ENCODE peak calls at places on chromosome 21, in six cellular contexts. B is brain microvascular endothelial cell, Z is ovary, K is PC-9, H is HFF-Myc, V is cardiac muscle cell. W is an unnamed sample.

GRCh38 chr21:40200962-40201361 is 333.7 kb downstream of the PCP4 start:
- DNase-seq in B (no peak), Z (no peak), K (no peak), H (no peak), V (no peak), W (no peak)

GRCh38 chr21:43574741-43575465 is 84.4 kb downstream of the HSF2BP start:
- DNase-seq in B (no peak), Z (peak; percentile 45), K (no peak), H (no peak), V (no peak), W (no peak)

GRCh38 chr21:39385299-39386145 is 36.6 kb upstream of the HMGN1 start:
- DNase-seq in B (peak; percentile 62), Z (peak; percentile 79), K (no peak), H (no peak), V (peak; percentile 89), W (no peak)

GRCh38 chr21:44718571-44718970 is 7.2 kb upstream of the TSPEAR start:
- DNase-seq in B (no peak), Z (no peak), K (no peak), H (no peak), V (no peak), W (no peak)

GRCh38 chr21:43681650-43682049 is 22.3 kb downstream of the RRP1B start:
- DNase-seq in B (no peak), Z (no peak), K (no peak), H (no peak), V (no peak), W (no peak)

GRCh38 chr21:39010629-39011404 is 172.4 kb downstream of the PSMG1 start:
- DNase-seq in B (no peak), Z (no peak), K (no peak), H (no peak), V (no peak), W (no peak)

GRCh38 chr21:46457801-46458314 is 833 bp upstream of the DIP2A start:
- DNase-seq in B (peak; percentile 40), Z (peak; percentile 45), K (no peak), H (no peak), V (peak; percentile 44), W (no peak)

GRCh38 chr21:25908495-25908894 is 173.7 kb downstream of the GABPA start:
- DNase-seq in B (no peak), Z (no peak), K (no peak), H (no peak), V (no peak), W (no peak)

GRCh38 chr21:14952916-14953315 is 111.9 kb downstream of the NRIP1 start:
- DNase-seq in B (no peak), Z (no peak), K (no peak), H (no peak), V (peak; percentile 41), W (no peak)

GRCh38 chr21:35075546-35075945 is 26.4 kb upstream of the RUNX1 start:
- DNase-seq in B (peak; percentile 90), Z (no peak), K (no peak), H (no peak), V (peak; percentile 61), W (peak; percentile 38)

GRCh38 chr21:43740497-43741156 is 21.7 kb downstream of the PDXK start:
- DNase-seq in B (no peak), Z (peak; percentile 79), K (peak; percentile 64), H (no peak), V (peak; percentile 53), W (no peak)

GRCh38 chr21:15964181-15964855 is 234.5 kb downstream of the USP25 start:
- DNase-seq in B (no peak), Z (no peak), K (no peak), H (no peak), V (no peak), W (no peak)

GRCh38 chr21:38819051-38819718 is 13.5 kb downstream of the ETS2 start:
- DNase-seq in B (no peak), Z (no peak), K (no peak), H (no peak), V (no peak), W (no peak)

GRCh38 chr21:32371913-32372314 is 20.9 kb downstream of the URB1 start:
- DNase-seq in B (peak; percentile 49), Z (peak; percentile 69), K (peak; percentile 56), H (no peak), V (peak; percentile 86), W (no peak)

GRCh38 chr21:15066231-15066577 is 1.4 kb upstream of the NRIP1 start:
- DNase-seq in B (no peak), Z (no peak), K (no peak), H (no peak), V (no peak), W (no peak)

GRCh38 chr21:15742052-15742451 is 12.3 kb downstream of the USP25 start:
- DNase-seq in B (no peak), Z (no peak), K (no peak), H (no peak), V (peak; percentile 17), W (no peak)

GRCh38 chr21:45073301-45074047 is 906 bp upstream of the ADARB1 start:
- DNase-seq in B (peak; percentile 39), Z (peak; percentile 48), K (peak; percentile 79), H (no peak), V (peak; percentile 40), W (no peak)

GRCh38 chr21:43211085-43212071 is 42.6 kb downstream of the CRYAA start:
- DNase-seq in B (no peak), Z (no peak), K (no peak), H (no peak), V (no peak), W (no peak)

GRCh38 chr21:27403011-27403410 is 436.1 kb upstream of the ADAMTS5 start:
- DNase-seq in B (no peak), Z (no peak), K (no peak), H (no peak), V (no peak), W (no peak)

GRCh38 chr21:21148009-21148408 is 149.8 kb downstream of the NCAM2 start:
- DNase-seq in B (no peak), Z (no peak), K (no peak), H (no peak), V (no peak), W (no peak)

GRCh38 chr21:34885125-34885524 is 164.0 kb downstream of the RUNX1 start:
- DNase-seq in B (no peak), Z (no peak), K (no peak), H (no peak), V (no peak), W (no peak)

GRCh38 chr21:44704636-44705001 is 6.8 kb downstream of the TSPEAR start:
- DNase-seq in B (no peak), Z (no peak), K (no peak), H (no peak), V (no peak), W (no peak)

GRCh38 chr21:44722701-44723100 is 11.3 kb upstream of the TSPEAR start:
- DNase-seq in B (no peak), Z (no peak), K (no peak), H (no peak), V (no peak), W (no peak)

GRCh38 chr21:35525443-35525842 is 476.3 kb upstream of the RUNX1 start:
- DNase-seq in B (peak; percentile 5), Z (no peak), K (no peak), H (no peak), V (no peak), W (no peak)

GRCh38 chr21:39712976-39713375 is 32.0 kb upstream of the IGSF5 start:
- DNase-seq in B (no peak), Z (no peak), K (no peak), H (no peak), V (no peak), W (no peak)

GRCh38 chr21:34986561-34987533 is 62.3 kb downstream of the RUNX1 start:
- DNase-seq in B (peak; percentile 91), Z (no peak), K (no peak), H (no peak), V (peak; percentile 76), W (peak; percentile 47)

DNA sequence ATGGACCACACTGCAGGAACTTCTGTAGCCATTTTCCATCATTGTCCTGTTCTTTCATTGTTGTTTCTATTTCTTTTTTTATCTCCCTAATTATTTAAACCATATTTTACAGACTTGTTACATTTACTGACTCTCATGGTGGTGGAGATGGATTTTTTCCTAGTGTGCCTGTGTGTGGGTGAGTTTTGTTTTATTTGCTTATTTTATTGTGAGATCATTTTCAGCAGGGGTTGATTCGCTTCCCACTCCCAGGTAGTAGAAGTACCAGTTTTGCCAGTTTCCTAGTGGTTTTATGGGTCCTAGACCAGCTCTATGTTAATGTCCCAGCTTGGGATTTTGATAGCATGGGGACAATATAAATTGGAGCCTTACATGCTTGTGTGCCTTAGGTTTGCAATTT is 80.0 kb upstream of the BACH1 start:
- DNase-seq in B (no peak), Z (no peak), K (peak; percentile 74), H (no peak), V (no peak), W (no peak)
- H3K4me3 ChIP-seq in B (no peak overlapping the region), Z (no peak overlapping the region), K (peak overlapping the region; percentile 9), H (no peak overlapping the region), V (no peak overlapping the region), W (no peak overlapping the region)

DNA sequence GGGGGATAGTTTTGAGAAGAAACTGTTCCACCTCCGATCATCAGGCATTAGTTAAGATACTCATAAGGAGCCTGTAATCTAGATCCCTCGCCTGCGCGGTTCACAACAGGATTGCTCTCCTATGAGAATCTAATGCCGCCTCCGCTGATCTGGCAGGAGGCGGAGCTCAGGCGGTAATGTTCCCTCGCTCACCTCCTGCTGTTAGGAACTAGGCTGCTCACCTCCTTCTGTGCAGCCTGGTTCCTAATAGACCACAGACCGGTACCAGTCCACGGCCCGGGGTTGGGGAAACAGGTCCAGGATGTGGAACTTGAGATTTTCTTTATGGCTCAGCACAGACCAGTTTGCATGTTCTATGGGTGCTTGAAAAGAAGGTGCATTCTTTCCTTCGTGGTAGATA is 27.2 kb upstream of the FAM3B start:
- DNase-seq in B (no peak), Z (no peak), K (no peak), H (no peak), V (peak; percentile 17), W (no peak)
- TF ChIP-seq CTCF in B (no peak), Z (no peak), K (no peak), H (no peak), V (no peak), W (no peak)

DNA sequence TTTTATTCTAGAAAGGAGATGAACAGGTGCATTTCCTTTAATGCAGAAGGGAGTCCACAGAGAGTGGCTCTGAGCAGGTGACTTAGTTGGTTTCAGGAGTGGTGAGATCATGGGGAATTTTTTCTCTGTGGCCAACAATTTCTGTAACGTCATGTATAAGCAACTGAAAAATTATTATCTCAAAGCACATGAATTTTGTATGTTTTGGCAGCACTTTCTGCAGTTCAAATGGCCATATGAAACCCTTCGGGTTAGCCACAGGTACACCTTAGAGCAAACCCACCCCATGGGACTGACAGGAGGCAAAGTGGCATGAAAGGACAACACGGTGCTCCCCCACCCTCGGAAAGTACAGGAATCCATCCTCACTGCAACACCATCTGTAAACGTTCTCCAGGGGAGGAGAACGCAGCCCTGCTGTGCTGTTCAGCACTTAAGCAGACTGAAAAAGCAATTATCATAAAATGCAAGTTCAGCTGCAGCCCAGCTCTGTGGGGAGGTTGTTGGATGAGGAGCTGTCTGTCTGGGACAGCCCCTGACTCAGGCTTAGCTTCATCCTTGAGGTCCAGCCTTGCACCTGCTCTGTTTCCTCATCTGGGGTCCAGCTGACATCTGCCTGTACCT is 55.8 kb upstream of the CLDN14 start:
- DNase-seq in B (no peak), Z (no peak), K (no peak), H (no peak), V (no peak), W (no peak)
- H3K4me3 ChIP-seq in B (no peak overlapping the region), Z (no peak overlapping the region), K (no peak overlapping the region), H (no peak overlapping the region), V (no peak overlapping the region), W (no peak overlapping the region)

GRCh38 chr21:37257526-37257966 is 9.6 kb downstream of the VPS26C start:
- DNase-seq in B (peak; percentile 11), Z (no peak), K (no peak), H (no peak), V (peak; percentile 51), W (no peak)
- TF ChIP-seq CTCF in B (no peak), Z (no peak), K (no peak), H (no peak), V (no peak), W (no peak)

W was measured in AG04449.